ENCODE peak calls at places on chromosomes 2 and 18, in five cellular contexts. One of them, this sample, is unnamed.

GRCh38 chr2:112006076-112006410 is 49.0 kb upstream of the TMEM87B start:
- DNase-seq in neuronal stem cell: no peak
- DNase-seq in lower lobe of right lung: no peak
- DNase-seq in mesenteric fat pad: peak
- DNase-seq in left ventricle myocardium inferior: no peak
- DNase-seq in this sample: no peak

GRCh38 chr2:102660574-102660973 is 41.2 kb downstream of the SLC9A2 start:
- DNase-seq in neuronal stem cell: no peak
- DNase-seq in lower lobe of right lung: no peak
- DNase-seq in mesenteric fat pad: no peak
- DNase-seq in left ventricle myocardium inferior: no peak
- DNase-seq in this sample: no peak

GRCh38 chr2:39020383-39020782 is 100.5 kb downstream of the SOS1 start:
- DNase-seq in neuronal stem cell: no peak
- DNase-seq in lower lobe of right lung: no peak
- DNase-seq in mesenteric fat pad: no peak
- DNase-seq in left ventricle myocardium inferior: no peak
- DNase-seq in this sample: no peak

GRCh38 chr2:110116033-110116710 is 550 bp upstream of the MALL start:
- DNase-seq in neuronal stem cell: no peak
- DNase-seq in lower lobe of right lung: peak
- DNase-seq in mesenteric fat pad: no peak
- DNase-seq in left ventricle myocardium inferior: no peak
- DNase-seq in this sample: peak

GRCh38 chr2:3664925-3665324 is 6.9 kb downstream of the ALLC start:
- DNase-seq in neuronal stem cell: no peak
- DNase-seq in lower lobe of right lung: no peak
- DNase-seq in mesenteric fat pad: peak
- DNase-seq in left ventricle myocardium inferior: no peak
- DNase-seq in this sample: peak

GRCh38 chr2:240250985-240251847 is 110.8 kb upstream of the OTOS start:
- DNase-seq in neuronal stem cell: peak
- DNase-seq in lower lobe of right lung: peak
- DNase-seq in mesenteric fat pad: peak
- DNase-seq in left ventricle myocardium inferior: peak
- DNase-seq in this sample: peak

GRCh38 chr2:123851281-123851680 is 173.8 kb upstream of the CNTNAP5 start:
- DNase-seq in neuronal stem cell: no peak
- DNase-seq in lower lobe of right lung: no peak
- DNase-seq in mesenteric fat pad: no peak
- DNase-seq in left ventricle myocardium inferior: no peak
- DNase-seq in this sample: no peak

GRCh38 chr2:200778038-200778437 is 33.7 kb upstream of the BZW1 start:
- DNase-seq in neuronal stem cell: no peak
- DNase-seq in lower lobe of right lung: no peak
- DNase-seq in mesenteric fat pad: no peak
- DNase-seq in left ventricle myocardium inferior: no peak
- DNase-seq in this sample: no peak

GRCh38 chr18:42048150-42048549 is 93.1 kb downstream of the PIK3C3 start:
- DNase-seq in neuronal stem cell: no peak
- DNase-seq in lower lobe of right lung: no peak
- DNase-seq in mesenteric fat pad: no peak
- DNase-seq in left ventricle myocardium inferior: no peak
- DNase-seq in this sample: no peak

GRCh38 chr2:225737556-225737955 is 338.0 kb downstream of the NYAP2 start:
- DNase-seq in neuronal stem cell: no peak
- DNase-seq in lower lobe of right lung: no peak
- DNase-seq in mesenteric fat pad: no peak
- DNase-seq in left ventricle myocardium inferior: no peak
- DNase-seq in this sample: no peak

GRCh38 chr2:234670804-234671203 is 173.9 kb upstream of the ARL4C start:
- DNase-seq in neuronal stem cell: no peak
- DNase-seq in lower lobe of right lung: no peak
- DNase-seq in mesenteric fat pad: no peak
- DNase-seq in left ventricle myocardium inferior: no peak
- DNase-seq in this sample: peak

GRCh38 chr18:42038936-42039335 is 83.9 kb downstream of the PIK3C3 start:
- DNase-seq in neuronal stem cell: no peak
- DNase-seq in lower lobe of right lung: no peak
- DNase-seq in mesenteric fat pad: no peak
- DNase-seq in left ventricle myocardium inferior: no peak
- DNase-seq in this sample: no peak

GRCh38 chr2:185643434-185643833 is 95.2 kb upstream of the FSIP2 start:
- DNase-seq in neuronal stem cell: no peak
- DNase-seq in lower lobe of right lung: no peak
- DNase-seq in mesenteric fat pad: no peak
- DNase-seq in left ventricle myocardium inferior: no peak
- DNase-seq in this sample: no peak

GRCh38 chr18:41072946-41073345 is 882.1 kb upstream of the PIK3C3 start:
- DNase-seq in neuronal stem cell: no peak
- DNase-seq in lower lobe of right lung: no peak
- DNase-seq in mesenteric fat pad: no peak
- DNase-seq in left ventricle myocardium inferior: no peak
- DNase-seq in this sample: no peak

GRCh38 chr2:193331701-193332100 is 1137.0 kb upstream of the TMEFF2 start:
- DNase-seq in neuronal stem cell: no peak
- DNase-seq in lower lobe of right lung: no peak
- DNase-seq in mesenteric fat pad: no peak
- DNase-seq in left ventricle myocardium inferior: no peak
- DNase-seq in this sample: no peak

GRCh38 chr18:63155169-63155852 is 164.3 kb downstream of the BCL2 start:
- DNase-seq in neuronal stem cell: peak
- DNase-seq in lower lobe of right lung: peak
- DNase-seq in mesenteric fat pad: no peak
- DNase-seq in left ventricle myocardium inferior: peak
- DNase-seq in this sample: peak

GRCh38 chr2:133884739-133885381 is 316.6 kb upstream of the NCKAP5 start:
- DNase-seq in neuronal stem cell: no peak
- DNase-seq in lower lobe of right lung: no peak
- DNase-seq in mesenteric fat pad: no peak
- DNase-seq in left ventricle myocardium inferior: no peak
- DNase-seq in this sample: no peak

GRCh38 chr2:236820763-236821344 is 251.2 kb downstream of the ACKR3 start:
- DNase-seq in neuronal stem cell: no peak
- DNase-seq in lower lobe of right lung: no peak
- DNase-seq in mesenteric fat pad: no peak
- DNase-seq in left ventricle myocardium inferior: no peak
- DNase-seq in this sample: peak

GRCh38 chr2:145323512-145323911 is 803.6 kb upstream of the ZEB2 start:
- DNase-seq in neuronal stem cell: no peak
- DNase-seq in lower lobe of right lung: no peak
- DNase-seq in mesenteric fat pad: no peak
- DNase-seq in left ventricle myocardium inferior: no peak
- DNase-seq in this sample: no peak

GRCh38 chr2:151289972-151290335 is 486 bp upstream of the NMI start:
- DNase-seq in neuronal stem cell: no peak
- DNase-seq in lower lobe of right lung: no peak
- DNase-seq in mesenteric fat pad: no peak
- DNase-seq in left ventricle myocardium inferior: peak
- DNase-seq in this sample: no peak

GRCh38 chr2:1493361-1494126 is 80.3 kb downstream of the TPO start:
- DNase-seq in neuronal stem cell: no peak
- DNase-seq in lower lobe of right lung: no peak
- DNase-seq in mesenteric fat pad: peak
- DNase-seq in left ventricle myocardium inferior: no peak
- DNase-seq in this sample: no peak